ENCODE peak calls at places on chromosome 20, in four cellular contexts. J, O, M and S are unnamed samples.

GRCh38 chr20:11378252-11378651 is 539.4 kb upstream of the BTBD3 start:
- DNase-seq in J (no peak), O (no peak), M (no peak), S (no peak)

GRCh38 chr20:43824699-43825402 is 89.8 kb upstream of the TOX2 start:
- DNase-seq in J (peak), O (no peak), M (peak), S (no peak)

GRCh38 chr20:23776067-23776771 is 25.5 kb upstream of the CST1 start:
- DNase-seq in J (no peak), O (no peak), M (no peak), S (no peak)

GRCh38 chr20:17938889-17939619 is 29.5 kb downstream of the SNX5 start:
- DNase-seq in J (peak), O (peak), M (peak), S (peak)

GRCh38 chr20:4045741-4046140 is 30.4 kb upstream of the RNF24 start:
- DNase-seq in J (no peak), O (no peak), M (no peak), S (no peak)

GRCh38 chr20:13101701-13102100 is 92.9 kb downstream of the SPTLC3 start:
- DNase-seq in J (no peak), O (no peak), M (no peak), S (no peak)

GRCh38 chr20:63178445-63178818 is 37.5 kb downstream of the YTHDF1 start:
- DNase-seq in J (peak), O (no peak), M (no peak), S (no peak)

GRCh38 chr20:62363920-62364851 is 2.9 kb downstream of the LAMA5 start:
- DNase-seq in J (no peak), O (no peak), M (no peak), S (no peak)

GRCh38 chr20:48169650-48170049 is 384.4 kb upstream of the SULF2 start:
- DNase-seq in J (no peak), O (no peak), M (no peak), S (no peak)

GRCh38 chr20:8353512-8353911 is 221.4 kb downstream of the PLCB1 start:
- DNase-seq in J (no peak), O (no peak), M (no peak), S (no peak)

GRCh38 chr20:24665196-24665595 is 195.8 kb downstream of the SYNDIG1 start:
- DNase-seq in J (no peak), O (no peak), M (no peak), S (no peak)

GRCh38 chr20:62120990-62121775 is 1.1 kb upstream of the LSM14B start:
- DNase-seq in J (no peak), O (no peak), M (no peak), S (peak)

GRCh38 chr20:17654649-17655285 is 27.3 kb downstream of the RRBP1 start:
- DNase-seq in J (peak), O (peak), M (peak), S (no peak)

GRCh38 chr20:59937150-59937549 is 3.0 kb downstream of the PPP1R3D start:
- DNase-seq in J (no peak), O (no peak), M (no peak), S (no peak)

GRCh38 chr20:1274485-1275313 is 8.6 kb downstream of the SNPH start:
- DNase-seq in J (peak), O (peak), M (no peak), S (no peak)

GRCh38 chr20:61263084-61263695 is 11.1 kb downstream of the CDH4 start:
- DNase-seq in J (peak), O (peak), M (no peak), S (no peak)

GRCh38 chr20:57988422-57988821 is 240.0 kb downstream of the ANKRD60 start:
- DNase-seq in J (no peak), O (no peak), M (no peak), S (no peak)

DNA sequence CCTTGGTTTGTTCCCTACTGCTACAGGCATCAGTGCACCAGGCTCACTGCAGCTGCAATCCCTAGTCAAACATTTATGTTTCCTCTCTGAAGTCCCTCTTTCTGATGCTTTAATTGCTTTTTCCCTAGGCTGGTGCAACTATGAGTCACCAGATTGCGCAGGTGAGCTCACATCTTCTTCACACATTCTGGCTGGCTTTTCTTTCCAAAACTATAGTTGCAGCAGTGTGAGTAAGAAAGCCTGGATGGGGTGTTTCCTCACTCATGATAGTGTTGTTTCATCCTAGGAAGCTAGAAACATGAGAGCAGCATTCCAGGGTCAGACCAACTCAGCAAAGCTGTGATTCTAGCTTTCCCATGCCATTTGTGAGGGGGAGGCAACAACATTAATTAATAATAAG is 296.4 kb downstream of the PAX1 start:
- DNase-seq in J (no peak), O (no peak), M (no peak), S (no peak)
- TF ChIP-seq YY1 in J (no peak), O (no peak), M (no peak), S (no peak)

DNA sequence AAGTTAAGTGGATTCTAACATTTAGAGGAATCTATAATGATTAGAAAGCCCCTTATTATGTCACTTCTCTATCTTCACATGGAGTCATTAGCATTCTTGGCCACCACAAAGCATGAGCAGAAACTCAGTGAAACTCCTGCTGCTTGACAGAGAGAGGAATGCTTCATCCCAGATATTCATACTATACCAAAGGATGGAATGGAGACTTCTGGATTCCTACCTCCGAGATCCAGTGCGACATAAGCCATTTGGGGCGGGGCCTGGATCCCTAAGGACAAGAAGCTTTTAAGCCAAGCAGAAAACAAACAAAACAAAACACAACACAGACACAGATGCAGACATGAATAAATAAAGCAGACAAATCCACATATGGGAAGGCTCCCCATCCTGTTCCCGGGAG is 727.4 kb downstream of the MAFB start:
- DNase-seq in J (no peak), O (no peak), M (no peak), S (no peak)
- TF ChIP-seq ELF1 in J (no peak), O (no peak), M (no peak), S (no peak)

DNA sequence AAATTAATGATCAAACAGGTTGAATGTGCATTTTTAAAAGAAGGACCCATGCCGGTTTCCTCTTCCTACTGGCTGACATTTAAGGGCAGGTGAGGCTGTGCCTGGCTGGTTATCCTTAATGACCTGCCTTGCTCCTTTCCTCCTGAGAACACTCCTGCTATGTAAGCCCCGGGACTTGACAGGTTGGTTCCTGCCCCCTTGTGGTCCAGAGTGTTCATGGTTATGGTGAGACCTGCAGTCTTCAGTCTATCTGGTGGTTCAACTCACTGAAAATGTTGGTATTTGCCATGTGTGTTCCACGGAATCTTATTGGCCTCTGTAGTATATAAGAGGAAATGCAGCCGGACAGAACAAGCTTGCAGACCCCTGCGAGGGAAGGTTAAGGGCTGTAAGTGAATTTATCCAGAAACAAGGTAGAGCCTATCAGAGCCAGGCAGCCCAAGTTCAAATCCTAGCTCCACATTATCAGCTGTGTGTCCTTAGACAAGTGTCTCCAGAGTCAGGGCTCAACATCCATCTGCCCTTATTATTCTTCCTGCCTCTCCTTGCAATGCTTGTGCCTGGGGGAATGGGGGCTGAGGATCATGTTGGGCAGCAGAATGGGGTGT is 5.2 kb upstream of the BPIFA3 start:
- DNase-seq in J (peak), O (peak), M (peak), S (peak)
- TF ChIP-seq YY1 in J (no peak), O (no peak), M (no peak), S (no peak)

GRCh38 chr20:36097331-36097730 is 57.2 kb upstream of the EPB41L1 start:
- DNase-seq in J (no peak), O (no peak), M (no peak), S (no peak)
- TF ChIP-seq ELF1 in J (no peak), O (no peak), M (no peak), S (no peak)

GRCh38 chr20:34627458-34627857 is 49.4 kb downstream of the PIGU start:
- DNase-seq in J (no peak), O (no peak), M (no peak), S (no peak)

GRCh38 chr20:34629342-34629741 is 47.5 kb downstream of the PIGU start:
- DNase-seq in J (no peak), O (no peak), M (no peak), S (no peak)

GRCh38 chr20:34628026-34628425 is 48.9 kb downstream of the PIGU start:
- DNase-seq in J (no peak), O (no peak), M (no peak), S (no peak)

GRCh38 chr20:34624628-34625027 is 52.3 kb downstream of the PIGU start:
- DNase-seq in J (no peak), O (no peak), M (no peak), S (no peak)

DNA sequence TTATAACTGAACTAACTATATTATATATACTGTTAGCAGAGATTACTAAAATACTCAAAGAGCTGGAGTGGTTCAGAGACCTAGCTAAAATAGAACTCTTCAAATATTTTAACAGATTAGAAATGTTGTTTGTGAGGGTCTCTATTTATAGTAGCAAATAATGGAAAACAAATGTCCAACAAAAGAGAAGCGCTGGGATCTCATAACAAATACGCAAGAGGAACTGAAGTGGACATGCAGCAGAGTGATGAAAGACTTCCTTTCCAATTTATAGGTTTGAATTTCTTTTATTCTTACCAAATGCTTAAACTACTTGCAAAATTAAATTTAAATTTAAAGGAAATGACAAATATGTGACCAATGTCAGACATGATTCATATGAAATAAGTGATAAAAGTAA is 49.9 kb downstream of the PIGU start:
- DNase-seq in J (no peak), O (no peak), M (no peak), S (no peak)
- TF ChIP-seq YY1 in J (no peak), O (no peak), M (no peak), S (no peak)

DNA sequence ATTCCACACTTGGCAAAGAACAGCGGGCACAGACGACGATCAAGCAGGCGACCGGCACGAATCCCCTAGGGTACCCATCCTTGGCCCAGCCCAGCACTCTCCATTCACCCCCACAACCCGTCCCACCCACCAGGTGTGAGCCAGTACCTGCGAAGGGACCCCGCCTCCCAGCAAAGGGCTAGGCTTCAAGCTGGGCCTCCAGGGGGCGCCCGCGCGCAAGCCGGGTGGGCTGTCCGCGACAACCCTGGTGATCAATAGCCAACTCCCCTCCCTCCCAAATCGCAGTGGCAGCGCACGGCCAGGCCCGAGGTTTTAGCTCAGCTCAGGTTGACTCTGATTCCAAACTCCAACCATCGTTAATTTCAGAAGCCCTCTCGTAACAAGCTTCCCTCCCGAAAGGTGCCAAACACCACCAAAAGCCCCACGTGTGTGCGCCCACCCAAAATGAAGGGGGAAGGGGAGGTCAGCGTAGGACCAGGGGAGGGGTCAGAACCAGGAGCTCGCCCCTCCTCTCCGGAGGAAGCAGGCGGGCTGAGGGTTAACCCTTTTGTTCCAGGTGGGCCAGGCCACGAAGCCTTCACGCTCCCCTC is 2.1 kb downstream of the SALL4 start:
- DNase-seq in J (peak), O (peak), M (peak), S (peak)
- TF ChIP-seq ELF1 in J (no peak), O (no peak), M (peak), S (no peak)

DNA sequence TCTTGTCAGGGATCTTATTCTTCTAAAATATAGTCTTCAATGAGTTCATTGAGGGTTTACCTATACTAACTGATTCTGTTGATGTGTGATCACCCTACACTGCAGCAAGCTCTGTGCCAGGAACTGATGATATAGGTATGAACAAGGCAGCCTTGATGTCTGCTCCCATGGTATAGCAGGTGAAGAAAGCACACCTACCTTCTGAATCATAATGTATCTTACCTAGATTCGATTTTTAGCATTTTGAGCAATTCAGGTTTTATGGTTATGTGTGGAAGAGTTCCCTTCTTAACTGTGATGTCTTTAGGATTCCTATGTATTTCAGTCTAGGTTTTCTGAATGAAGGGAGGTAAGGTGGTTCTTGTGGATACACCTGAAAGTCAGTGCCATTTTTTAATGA is 223.0 kb downstream of the DOK5 start:
- DNase-seq in J (no peak), O (no peak), M (no peak), S (no peak)
- TF ChIP-seq YY1 in J (no peak), O (no peak), M (no peak), S (no peak)

GRCh38 chr20:51311636-51312479 is 230.7 kb downstream of the NFATC2 start:
- DNase-seq in J (no peak), O (no peak), M (no peak), S (no peak)
- TF ChIP-seq ELF1 in J (no peak), O (no peak), M (no peak), S (no peak)

DNA sequence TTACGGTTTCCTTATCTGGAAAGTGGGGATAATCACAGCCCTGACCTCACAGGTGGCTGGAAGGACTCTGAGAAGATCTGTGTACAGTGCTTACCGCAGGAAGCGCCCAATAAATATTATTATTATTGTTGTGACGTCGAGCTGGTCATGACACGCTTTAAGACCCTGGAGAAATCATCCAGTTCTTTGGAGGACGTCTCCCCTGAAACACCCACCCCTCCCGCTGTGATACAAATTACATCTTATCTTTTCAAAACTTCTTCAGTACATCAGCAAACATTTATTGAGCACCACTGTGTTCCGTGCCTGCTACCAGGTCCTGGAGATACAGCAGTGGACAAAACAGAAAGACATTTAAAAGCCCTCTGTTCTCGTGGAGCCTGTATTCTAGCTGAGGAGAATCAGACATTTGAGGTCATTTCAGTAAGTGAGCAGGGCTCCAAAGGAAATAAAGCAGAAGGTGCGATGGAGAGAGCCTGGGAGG is 118.7 kb downstream of the CEBPB start:
- DNase-seq in J (no peak), O (no peak), M (no peak), S (no peak)
- TF ChIP-seq YY1 in J (no peak), O (no peak), M (no peak), S (no peak)